ENCODE peak calls at places on chromosomes 12 and 14, in nine cellular contexts. T is left lung; U is suprapubic skin; D is effector memory CD4-positive, alpha-beta T cell; E is colonic mucosa; L is sigmoid colon; K is HCT116; A is fibroblast of villous mesenchyme; Q is neuronal stem cell. I is an unnamed sample.

GRCh38 chr12:127785535-127785934 is 481.4 kb upstream of the TMEM132C start:
- DNase-seq in E (no peak), K (no peak), A (peak), L (no peak), D (no peak), U (no peak), Q (no peak), T (no peak), I (no peak)

GRCh38 chr12:57166971-57167371 is 19.6 kb upstream of the LRP1-AS start:
- DNase-seq in K (no peak), U (no peak), L (no peak), Q (no peak), T (no peak), A (no peak), D (no peak), E (no peak), I (no peak)

GRCh38 chr14:65062096-65063075 is 39.9 kb downstream of the MAX start:
- DNase-seq in U (no peak), D (no peak), Q (no peak), L (no peak), K (no peak), T (no peak), A (no peak), E (no peak), I (no peak)

GRCh38 chr14:72664651-72665050 is 229.2 kb downstream of the DPF3 start:
- DNase-seq in T (no peak), U (no peak), Q (no peak), D (no peak), A (peak), E (no peak), L (no peak), K (no peak), I (no peak)

GRCh38 chr12:125111403-125111802 is 46.2 kb downstream of the AACS start:
- DNase-seq in U (no peak), E (no peak), Q (no peak), A (peak), D (no peak), K (no peak), T (no peak), L (no peak), I (no peak)

GRCh38 chr12:92602476-92602875 is 100.3 kb upstream of the PLEKHG7 start:
- DNase-seq in K (no peak), D (no peak), T (no peak), Q (no peak), A (peak), U (no peak), E (no peak), L (no peak), I (no peak)

GRCh38 chr12:49920241-49920914 is 16.7 kb upstream of the FAIM2 start:
- DNase-seq in K (no peak), Q (no peak), U (no peak), L (no peak), D (no peak), T (peak), E (no peak), A (peak), I (no peak)

GRCh38 chr12:58977476-58977875 is 57.2 kb upstream of the LRIG3 start:
- DNase-seq in L (no peak), U (no peak), A (no peak), Q (no peak), T (no peak), K (no peak), E (no peak), D (no peak), I (no peak)

GRCh38 chr14:34190746-34191145 is 239.9 kb upstream of the EGLN3 start:
- DNase-seq in T (no peak), Q (no peak), U (no peak), E (no peak), K (no peak), A (no peak), D (no peak), L (no peak), I (no peak)

GRCh38 chr14:76778546-76779215 is 17.4 kb downstream of the VASH1 start:
- DNase-seq in D (no peak), U (peak), L (peak), T (no peak), K (no peak), Q (no peak), A (no peak), E (no peak), I (no peak)

GRCh38 chr14:37608649-37609048 is 13.2 kb downstream of the TTC6 start:
- DNase-seq in U (no peak), T (no peak), A (no peak), Q (no peak), K (no peak), L (no peak), E (no peak), D (no peak), I (no peak)

GRCh38 chr14:101960225-101960624 is 4.1 kb upstream of the DYNC1H1 start:
- DNase-seq in T (no peak), E (peak), U (no peak), A (no peak), D (no peak), K (no peak), Q (no peak), L (no peak), I (peak)

GRCh38 chr14:89280612-89281011 is 136.4 kb downstream of the FOXN3 start:
- DNase-seq in Q (no peak), E (no peak), U (no peak), D (no peak), L (no peak), T (no peak), A (no peak), K (no peak), I (peak)

GRCh38 chr14:63076476-63076875 is 31.2 kb upstream of the KCNH5 start:
- DNase-seq in K (no peak), A (no peak), D (no peak), U (no peak), E (no peak), T (no peak), L (no peak), Q (no peak), I (no peak)

GRCh38 chr12:65025070-65025469 is 96.0 kb downstream of the WIF1 start:
- DNase-seq in T (no peak), A (no peak), U (no peak), L (no peak), D (no peak), K (no peak), E (no peak), Q (no peak), I (no peak)

GRCh38 chr14:23356036-23356435 is 3.3 kb upstream of the SLC22A17 start:
- DNase-seq in K (no peak), A (no peak), Q (no peak), D (no peak), E (no peak), T (no peak), L (no peak), U (no peak), I (no peak)

GRCh38 chr14:68681256-68681655 is 111.6 kb downstream of the ZFP36L1 start:
- DNase-seq in T (no peak), A (no peak), E (no peak), Q (no peak), U (no peak), L (peak), D (no peak), K (no peak), I (no peak)

GRCh38 chr14:68680541-68681051 is 112.3 kb downstream of the ZFP36L1 start:
- DNase-seq in A (peak), L (peak), E (no peak), K (no peak), T (no peak), U (no peak), Q (no peak), D (no peak), I (no peak)

GRCh38 chr14:68683326-68683725 is 109.5 kb downstream of the ZFP36L1 start:
- DNase-seq in A (no peak), T (no peak), E (no peak), D (no peak), L (peak), K (no peak), U (no peak), Q (no peak), I (no peak)

GRCh38 chr14:68684466-68685418 is 108.1 kb downstream of the ZFP36L1 start:
- DNase-seq in D (no peak), A (no peak), L (peak), K (no peak), Q (no peak), T (no peak), U (no peak), E (no peak), I (no peak)

DNA sequence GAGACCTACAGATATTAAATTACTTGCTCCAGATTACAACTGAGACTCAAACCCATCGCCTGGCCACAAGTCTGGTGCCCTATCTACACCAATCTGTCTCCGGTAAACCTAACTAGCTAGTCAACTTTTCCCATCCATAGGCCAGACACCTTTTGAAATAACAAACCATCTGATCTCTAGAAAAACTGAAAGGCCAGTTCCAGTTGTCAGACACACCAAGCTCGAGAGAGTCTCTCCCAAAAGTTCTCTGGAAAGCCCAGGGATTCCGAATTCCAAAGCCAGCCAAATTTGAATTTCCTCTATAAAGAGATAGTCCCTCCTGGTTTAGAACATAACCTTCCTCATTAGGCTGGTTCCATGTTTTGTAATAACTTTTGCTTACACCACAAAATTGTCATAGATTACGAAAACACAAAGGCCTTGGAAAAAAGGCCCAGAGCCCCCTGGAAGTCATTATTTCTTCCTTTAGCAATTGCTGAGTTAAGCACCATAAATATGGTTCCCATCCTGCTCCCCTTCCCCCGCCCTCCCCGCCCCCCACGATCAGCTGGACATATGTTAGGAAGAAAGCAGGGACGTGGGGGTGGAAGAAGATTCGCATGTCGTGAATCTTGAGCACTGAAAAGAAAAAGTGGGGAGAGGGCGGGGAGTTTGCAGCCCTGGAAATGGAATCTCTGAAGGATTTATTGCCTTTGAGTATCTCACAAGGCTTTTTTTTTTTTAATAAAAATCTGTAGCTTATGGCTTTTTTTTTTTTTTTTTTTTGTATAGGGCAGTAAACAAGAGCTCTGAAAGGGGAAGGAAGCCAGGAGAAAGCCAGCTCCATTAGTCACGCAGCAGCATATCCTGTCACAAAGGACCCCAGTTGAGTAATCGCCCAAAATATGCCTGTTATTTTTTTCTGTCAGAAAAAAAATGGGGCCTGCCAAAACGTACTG is 110.4 kb downstream of the ZFP36L1 start:
- DNase-seq in U (no peak), A (peak), D (peak), L (peak), T (no peak), E (peak), K (no peak), Q (no peak), I (peak)
- H3K4me3 ChIP-seq in U (no peak), A (no peak), D (no peak), L (no peak), T (no peak), E (no peak), K (peak), Q (no peak), I (no peak)

DNA sequence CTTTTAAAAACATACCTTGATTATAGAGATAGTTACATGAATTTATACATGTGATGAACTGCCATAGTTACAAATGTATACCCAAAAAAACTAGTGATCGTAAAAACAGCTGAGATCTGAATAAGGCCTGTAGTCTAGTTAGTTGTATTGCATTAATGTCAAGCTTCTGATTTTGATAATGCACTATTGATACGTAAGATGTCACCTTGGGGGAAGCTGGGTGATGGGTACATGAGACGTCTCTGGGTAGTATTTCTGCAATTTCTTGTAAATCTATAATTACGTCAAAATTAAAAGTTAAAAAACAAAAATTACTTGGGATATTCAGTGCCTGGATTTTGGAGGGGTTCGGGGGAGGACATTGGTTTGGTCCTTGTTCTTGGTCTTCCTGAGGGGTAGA is 144.4 kb downstream of the SAMD4A start:
- DNase-seq in U (no peak), K (no peak), Q (no peak), T (no peak), A (no peak), L (no peak), D (no peak), E (no peak), I (no peak)
- H3K4me3 ChIP-seq in U (no peak), K (no peak), Q (no peak), T (no peak), A (no peak), L (no peak), D (no peak), E (no peak), I (no peak)

DNA sequence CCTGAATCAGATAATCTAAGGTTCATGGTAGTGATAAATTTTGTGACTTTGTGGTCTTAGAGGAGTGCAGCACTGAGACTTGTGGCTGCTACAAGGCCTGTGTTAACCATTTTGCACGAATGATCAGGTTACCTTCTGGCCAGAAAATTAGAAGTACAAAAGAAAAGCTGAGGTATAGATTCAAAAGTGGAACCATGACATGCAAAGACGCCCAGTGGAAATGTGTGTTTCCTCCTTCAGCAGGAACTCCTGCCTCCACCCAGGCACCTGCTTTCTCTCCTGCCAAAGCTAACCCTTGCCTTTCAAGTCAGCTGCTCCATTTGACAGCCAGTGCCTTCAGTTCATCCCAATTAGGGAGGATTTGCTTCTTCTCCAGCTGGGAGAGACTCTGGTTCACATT is 10.1 kb downstream of the PDE6H start:
- DNase-seq in E (no peak), L (no peak), D (no peak), A (no peak), U (no peak), T (no peak), Q (no peak), K (no peak), I (no peak)
- H3K4me3 ChIP-seq in E (no peak), L (no peak), D (no peak), A (no peak), U (no peak), T (no peak), Q (no peak), K (no peak), I (no peak)

GRCh38 chr12:110638792-110639191 is 24.9 kb downstream of the TCTN1 start:
- DNase-seq in K (no peak), L (no peak), Q (no peak), D (no peak), E (no peak), T (no peak), U (no peak), A (no peak), I (no peak)

GRCh38 chr12:110637869-110638441 is 24.0 kb downstream of the TCTN1 start:
- DNase-seq in D (no peak), A (no peak), U (no peak), Q (no peak), L (no peak), K (no peak), T (no peak), E (no peak), I (no peak)

GRCh38 chr12:110639336-110640178 is 25.6 kb downstream of the TCTN1 start:
- DNase-seq in E (no peak), Q (no peak), U (peak), L (no peak), T (no peak), A (peak), D (no peak), K (no peak), I (no peak)

GRCh38 chr12:110641512-110641911 is 27.6 kb downstream of the TCTN1 start:
- DNase-seq in L (no peak), D (no peak), T (no peak), Q (peak), K (no peak), U (no peak), E (no peak), A (peak), I (no peak)

DNA sequence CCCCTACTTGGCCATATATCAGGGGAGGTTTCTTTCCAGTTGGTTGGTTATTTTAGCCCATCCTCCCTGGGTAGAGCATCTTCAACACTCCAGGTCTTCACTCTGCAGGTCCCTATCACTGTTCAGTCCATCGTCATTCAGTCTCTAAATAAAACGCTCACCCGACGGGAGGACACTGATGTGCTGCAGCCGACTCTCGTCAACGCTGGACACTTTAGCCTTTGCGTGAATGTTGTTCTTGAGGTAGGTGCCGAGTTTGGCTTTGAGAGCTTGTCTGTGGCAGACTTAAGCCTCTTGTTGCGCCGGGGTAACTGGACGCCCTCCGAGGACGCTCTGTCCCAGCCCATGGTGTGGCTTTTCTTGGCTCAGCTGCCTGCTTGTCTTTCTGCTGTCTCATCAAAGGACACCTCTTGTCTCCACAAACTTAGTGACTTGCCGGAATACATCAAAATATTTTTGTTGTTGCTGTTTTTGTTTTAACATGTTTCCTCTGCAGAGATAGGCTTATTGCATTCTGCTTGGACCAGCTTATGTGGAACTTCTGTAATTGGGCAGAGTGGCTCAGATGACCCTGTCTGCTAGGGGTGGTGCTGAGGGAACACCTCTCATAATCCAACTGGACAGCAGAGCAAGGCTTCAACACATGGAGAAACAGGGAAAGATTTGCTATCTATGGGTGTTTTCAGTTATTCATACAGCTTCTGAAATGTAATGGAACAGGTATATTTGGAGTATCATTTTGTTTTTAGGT is 26.5 kb downstream of the TCTN1 start:
- DNase-seq in K (no peak), D (no peak), E (no peak), U (peak), A (no peak), T (no peak), Q (no peak), L (no peak), I (no peak)
- H3K4me3 ChIP-seq in K (no peak), D (no peak), E (no peak), U (no peak), A (no peak), T (no peak), Q (no peak), L (no peak), I (no peak)